ENCODE peak calls at places on chromosomes 7 and 10, in six cellular contexts. M is NCI-H460, H is T-helper 17 cell, V is NCI-H2081, X is hepatocyte, F is pancreas. W is an unnamed sample.

GRCh38 chr10:31526681-31527080 is 207.7 kb downstream of the ZEB1 start:
- DNase-seq in M (no peak), H (no peak), V (no peak), X (no peak), F (no peak), W (no peak)

GRCh38 chr10:118259288-118259906 is 82.7 kb downstream of the FAM204A start:
- DNase-seq in M (peak), H (no peak), V (no peak), X (peak), F (peak), W (no peak)

GRCh38 chr7:142477079-142477651 is 219.3 kb upstream of the PRSS58 start:
- DNase-seq in M (no peak), H (no peak), V (no peak), X (no peak), F (no peak), W (no peak)

GRCh38 chr10:32210306-32211045 is 136.5 kb downstream of the EPC1 start:
- DNase-seq in M (peak), H (no peak), V (no peak), X (peak), F (no peak), W (no peak)

GRCh38 chr10:3579845-3580244 is 205.2 kb downstream of the KLF6 start:
- DNase-seq in M (no peak), H (no peak), V (no peak), X (no peak), F (no peak), W (no peak)

GRCh38 chr10:119115921-119116320 is 12.0 kb downstream of the DENND10 start:
- DNase-seq in M (no peak), H (no peak), V (no peak), X (no peak), F (no peak), W (no peak)

GRCh38 chr10:94546058-94546595 is 539 bp downstream of the HELLS start:
- DNase-seq in M (no peak), H (no peak), V (no peak), X (no peak), F (no peak), W (no peak)

GRCh38 chr10:126955934-126956711 is 50.9 kb downstream of the DOCK1 start:
- DNase-seq in M (no peak), H (no peak), V (no peak), X (no peak), F (no peak), W (no peak)

GRCh38 chr10:113159563-113159962 is 209.5 kb downstream of the TCF7L2 start:
- DNase-seq in M (no peak), H (no peak), V (no peak), X (no peak), F (no peak), W (no peak)

GRCh38 chr10:114437456-114438292 is 33.4 kb upstream of the AFAP1L2 start:
- DNase-seq in M (peak), H (no peak), V (no peak), X (peak), F (no peak), W (no peak)

GRCh38 chr10:133131053-133131452 is 29.0 kb upstream of the KNDC1 start:
- DNase-seq in M (no peak), H (no peak), V (no peak), X (no peak), F (peak), W (no peak)

GRCh38 chr10:27744478-27745379 is 890 bp downstream of the MKX start:
- DNase-seq in M (no peak), H (no peak), V (no peak), X (peak), F (peak), W (no peak)

GRCh38 chr7:33334349-33334748 is 205.0 kb downstream of the BBS9 start:
- DNase-seq in M (peak), H (no peak), V (peak), X (peak), F (no peak), W (no peak)

GRCh38 chr7:131074043-131074442 is 253.6 kb upstream of the MKLN1 start:
- DNase-seq in M (no peak), H (no peak), V (no peak), X (no peak), F (no peak), W (no peak)

GRCh38 chr10:78890506-78890905 is 178.3 kb upstream of the ZMIZ1 start:
- DNase-seq in M (no peak), H (no peak), V (no peak), X (no peak), F (no peak), W (no peak)

GRCh38 chr10:72932259-72933015 is 22.2 kb downstream of the PLA2G12B start:
- DNase-seq in M (no peak), H (no peak), V (no peak), X (no peak), F (no peak), W (no peak)

GRCh38 chr10:50540069-50540825 is 83.5 kb downstream of the SGMS1 start:
- DNase-seq in M (no peak), H (no peak), V (no peak), X (no peak), F (no peak), W (no peak)

GRCh38 chr7:127396184-127396583 is 3.7 kb upstream of the ZNF800 start:
- DNase-seq in M (no peak), H (no peak), V (no peak), X (no peak), F (no peak), W (no peak)

GRCh38 chr10:48406204-48406603 is 99.7 kb downstream of the MAPK8 start:
- DNase-seq in M (no peak), H (no peak), V (no peak), X (peak), F (no peak), W (no peak)

GRCh38 chr10:133359554-133359971 is 1.7 kb upstream of the FUOM start:
- DNase-seq in M (no peak), H (no peak), V (no peak), X (peak), F (peak), W (peak)

GRCh38 chr10:114110174-114110972 is 63.6 kb downstream of the CCDC186 start:
- DNase-seq in M (peak), H (no peak), V (no peak), X (peak), F (no peak), W (no peak)

GRCh38 chr10:112361951-112362770 is 11.8 kb upstream of the ACSL5 start:
- DNase-seq in M (no peak), H (no peak), V (no peak), X (no peak), F (no peak), W (no peak)

GRCh38 chr7:95933618-95934017 is 161.3 kb downstream of the DYNC1I1 start:
- DNase-seq in M (no peak), H (no peak), V (peak), X (no peak), F (no peak), W (no peak)

GRCh38 chr10:71860243-71861029 is 9.4 kb upstream of the PSAP start:
- DNase-seq in M (peak), H (no peak), V (peak), X (peak), F (peak), W (no peak)

GRCh38 chr10:120782336-120782735 is 68.8 kb upstream of the WDR11 start:
- DNase-seq in M (no peak), H (no peak), V (no peak), X (no peak), F (no peak), W (no peak)

GRCh38 chr7:74256446-74257408 is 2.5 kb upstream of the RFC2 start:
- DNase-seq in M (no peak), H (no peak), V (no peak), X (no peak), F (no peak), W (no peak)

W was measured in effector CD8-positive, alpha-beta T cell.